ENCODE peak calls at places on chromosomes 5 and 9, in four cellular contexts. One of them, this sample, is unnamed.

GRCh38 chr5:14265574-14265973 is 122.4 kb downstream of the TRIO start:
- DNase-seq in NCI-H510A treated with DMSO at 0.1 percent for 48 hours: no peak
- DNase-seq in effector memory CD4-positive, alpha-beta T cell: no peak
- DNase-seq in left colon: no peak
- DNase-seq in this sample: no peak

GRCh38 chr5:141521244-141521781 is 32.4 kb downstream of the PCDHGC5 start:
- DNase-seq in NCI-H510A treated with DMSO at 0.1 percent for 48 hours: no peak
- DNase-seq in effector memory CD4-positive, alpha-beta T cell: no peak
- DNase-seq in left colon: peak; percentile 52
- DNase-seq in this sample: no peak

GRCh38 chr5:132005591-132005990 is 5.9 kb downstream of the ACSL6 start:
- DNase-seq in NCI-H510A treated with DMSO at 0.1 percent for 48 hours: no peak
- DNase-seq in effector memory CD4-positive, alpha-beta T cell: no peak
- DNase-seq in left colon: no peak
- DNase-seq in this sample: no peak

GRCh38 chr5:76177974-76178373 is 94.8 kb downstream of the SV2C start:
- DNase-seq in NCI-H510A treated with DMSO at 0.1 percent for 48 hours: no peak
- DNase-seq in effector memory CD4-positive, alpha-beta T cell: no peak
- DNase-seq in left colon: no peak
- DNase-seq in this sample: no peak

GRCh38 chr5:126354012-126354856 is 69.0 kb upstream of the GRAMD2B start:
- DNase-seq in NCI-H510A treated with DMSO at 0.1 percent for 48 hours: peak; percentile 19
- DNase-seq in effector memory CD4-positive, alpha-beta T cell: no peak
- DNase-seq in left colon: no peak
- DNase-seq in this sample: no peak

GRCh38 chr5:149837680-149838269 is 106.8 kb downstream of the PDE6A start:
- DNase-seq in NCI-H510A treated with DMSO at 0.1 percent for 48 hours: peak; percentile 39
- DNase-seq in effector memory CD4-positive, alpha-beta T cell: no peak
- DNase-seq in left colon: peak; percentile 57
- DNase-seq in this sample: no peak

GRCh38 chr9:32969270-32969669 is 32.2 kb downstream of the APTX start:
- DNase-seq in NCI-H510A treated with DMSO at 0.1 percent for 48 hours: no peak
- DNase-seq in effector memory CD4-positive, alpha-beta T cell: no peak
- DNase-seq in left colon: no peak
- DNase-seq in this sample: no peak

GRCh38 chr9:3292311-3292710 is 233.5 kb downstream of the RFX3 start:
- DNase-seq in NCI-H510A treated with DMSO at 0.1 percent for 48 hours: no peak
- DNase-seq in effector memory CD4-positive, alpha-beta T cell: no peak
- DNase-seq in left colon: no peak
- DNase-seq in this sample: no peak

GRCh38 chr5:179237770-179238627 is 107.3 kb downstream of the ADAMTS2 start:
- DNase-seq in NCI-H510A treated with DMSO at 0.1 percent for 48 hours: no peak
- DNase-seq in effector memory CD4-positive, alpha-beta T cell: no peak
- DNase-seq in left colon: no peak
- DNase-seq in this sample: no peak

GRCh38 chr9:120985759-120986353 is 59.3 kb upstream of the TRAF1 start:
- DNase-seq in NCI-H510A treated with DMSO at 0.1 percent for 48 hours: peak; percentile 20
- DNase-seq in effector memory CD4-positive, alpha-beta T cell: no peak
- DNase-seq in left colon: no peak
- DNase-seq in this sample: no peak

GRCh38 chr5:132263548-132264261 is 6.2 kb downstream of the PDLIM4 start:
- DNase-seq in NCI-H510A treated with DMSO at 0.1 percent for 48 hours: no peak
- DNase-seq in effector memory CD4-positive, alpha-beta T cell: no peak
- DNase-seq in left colon: no peak
- DNase-seq in this sample: no peak

GRCh38 chr9:2764371-2764770 is 47.1 kb downstream of the KCNV2 start:
- DNase-seq in NCI-H510A treated with DMSO at 0.1 percent for 48 hours: no peak
- DNase-seq in effector memory CD4-positive, alpha-beta T cell: no peak
- DNase-seq in left colon: no peak
- DNase-seq in this sample: no peak

GRCh38 chr9:107222020-107222522 is 61.0 kb upstream of the RAD23B start:
- DNase-seq in NCI-H510A treated with DMSO at 0.1 percent for 48 hours: peak; percentile 71
- DNase-seq in effector memory CD4-positive, alpha-beta T cell: no peak
- DNase-seq in left colon: no peak
- DNase-seq in this sample: no peak

GRCh38 chr5:61675015-61675692 is 343.1 kb downstream of the ZSWIM6 start:
- DNase-seq in NCI-H510A treated with DMSO at 0.1 percent for 48 hours: no peak
- DNase-seq in effector memory CD4-positive, alpha-beta T cell: no peak
- DNase-seq in left colon: peak; percentile 30
- DNase-seq in this sample: no peak

GRCh38 chr5:68482199-68482598 is 266.6 kb downstream of the PIK3R1 start:
- DNase-seq in NCI-H510A treated with DMSO at 0.1 percent for 48 hours: no peak
- DNase-seq in effector memory CD4-positive, alpha-beta T cell: no peak
- DNase-seq in left colon: no peak
- DNase-seq in this sample: no peak

GRCh38 chr5:95959051-95959963 is 2.3 kb downstream of the ELL2 start:
- DNase-seq in NCI-H510A treated with DMSO at 0.1 percent for 48 hours: no peak
- DNase-seq in effector memory CD4-positive, alpha-beta T cell: no peak
- DNase-seq in left colon: no peak
- DNase-seq in this sample: no peak

GRCh38 chr5:7251127-7251526 is 144.8 kb upstream of the ADCY2 start:
- DNase-seq in NCI-H510A treated with DMSO at 0.1 percent for 48 hours: no peak
- DNase-seq in effector memory CD4-positive, alpha-beta T cell: no peak
- DNase-seq in left colon: no peak
- DNase-seq in this sample: no peak

GRCh38 chr5:134127376-134127861 is 12.9 kb downstream of the TCF7 start:
- DNase-seq in NCI-H510A treated with DMSO at 0.1 percent for 48 hours: no peak
- DNase-seq in effector memory CD4-positive, alpha-beta T cell: peak; percentile 66
- DNase-seq in left colon: no peak
- DNase-seq in this sample: peak; percentile 62

GRCh38 chr5:168460606-168461005 is 25.7 kb upstream of the RARS1 start:
- DNase-seq in NCI-H510A treated with DMSO at 0.1 percent for 48 hours: no peak
- DNase-seq in effector memory CD4-positive, alpha-beta T cell: no peak
- DNase-seq in left colon: no peak
- DNase-seq in this sample: no peak

GRCh38 chr5:113125371-113125770 is 148.8 kb downstream of the DCP2 start:
- DNase-seq in NCI-H510A treated with DMSO at 0.1 percent for 48 hours: no peak
- DNase-seq in effector memory CD4-positive, alpha-beta T cell: no peak
- DNase-seq in left colon: no peak
- DNase-seq in this sample: no peak

GRCh38 chr5:177070536-177071191 is 16.1 kb upstream of the FGFR4 start:
- DNase-seq in NCI-H510A treated with DMSO at 0.1 percent for 48 hours: no peak
- DNase-seq in effector memory CD4-positive, alpha-beta T cell: no peak
- DNase-seq in left colon: no peak
- DNase-seq in this sample: no peak

GRCh38 chr5:175680020-175680419 is 22.1 kb downstream of the HRH2 start:
- DNase-seq in NCI-H510A treated with DMSO at 0.1 percent for 48 hours: no peak
- DNase-seq in effector memory CD4-positive, alpha-beta T cell: no peak
- DNase-seq in left colon: no peak
- DNase-seq in this sample: no peak

GRCh38 chr9:135770771-135771170 is 68.8 kb downstream of the KCNT1 start:
- DNase-seq in NCI-H510A treated with DMSO at 0.1 percent for 48 hours: no peak
- DNase-seq in effector memory CD4-positive, alpha-beta T cell: no peak
- DNase-seq in left colon: no peak
- DNase-seq in this sample: no peak

GRCh38 chr9:136222166-136222895 is 17.4 kb upstream of the LHX3 start:
- DNase-seq in NCI-H510A treated with DMSO at 0.1 percent for 48 hours: no peak
- DNase-seq in effector memory CD4-positive, alpha-beta T cell: no peak
- DNase-seq in left colon: no peak
- DNase-seq in this sample: no peak

GRCh38 chr5:171092194-171092593 is 216.9 kb upstream of the TLX3 start:
- DNase-seq in NCI-H510A treated with DMSO at 0.1 percent for 48 hours: no peak
- DNase-seq in effector memory CD4-positive, alpha-beta T cell: no peak
- DNase-seq in left colon: no peak
- DNase-seq in this sample: no peak

GRCh38 chr5:142826093-142826492 is 55.9 kb downstream of the ARHGAP26 start:
- DNase-seq in NCI-H510A treated with DMSO at 0.1 percent for 48 hours: no peak
- DNase-seq in effector memory CD4-positive, alpha-beta T cell: no peak
- DNase-seq in left colon: no peak
- DNase-seq in this sample: no peak

GRCh38 chr9:36144322-36145206 is 8.0 kb downstream of the GLIPR2 start:
- DNase-seq in NCI-H510A treated with DMSO at 0.1 percent for 48 hours: peak; percentile 26
- DNase-seq in effector memory CD4-positive, alpha-beta T cell: no peak
- DNase-seq in left colon: no peak
- DNase-seq in this sample: no peak

GRCh38 chr9:120393386-120394057 is 186.4 kb downstream of the CDK5RAP2 start:
- DNase-seq in NCI-H510A treated with DMSO at 0.1 percent for 48 hours: no peak
- DNase-seq in effector memory CD4-positive, alpha-beta T cell: no peak
- DNase-seq in left colon: no peak
- DNase-seq in this sample: no peak

GRCh38 chr5:74326571-74327338 is 313.8 kb downstream of the ENC1 start:
- DNase-seq in NCI-H510A treated with DMSO at 0.1 percent for 48 hours: peak; percentile 6
- DNase-seq in effector memory CD4-positive, alpha-beta T cell: peak; percentile 1
- DNase-seq in left colon: peak; percentile 67
- DNase-seq in this sample: no peak

GRCh38 chr5:172146748-172147092 is 41.3 kb downstream of the STK10 start:
- DNase-seq in NCI-H510A treated with DMSO at 0.1 percent for 48 hours: no peak
- DNase-seq in effector memory CD4-positive, alpha-beta T cell: no peak
- DNase-seq in left colon: no peak
- DNase-seq in this sample: no peak

GRCh38 chr9:5493597-5494511 is 16.5 kb upstream of the PDCD1LG2 start:
- DNase-seq in NCI-H510A treated with DMSO at 0.1 percent for 48 hours: no peak
- DNase-seq in effector memory CD4-positive, alpha-beta T cell: no peak
- DNase-seq in left colon: peak; percentile 50
- DNase-seq in this sample: no peak

GRCh38 chr9:104900871-104901270 is 27.1 kb downstream of the ABCA1 start:
- DNase-seq in NCI-H510A treated with DMSO at 0.1 percent for 48 hours: no peak
- DNase-seq in effector memory CD4-positive, alpha-beta T cell: no peak
- DNase-seq in left colon: no peak
- DNase-seq in this sample: no peak